ENCODE peak calls at places on chromosomes 5 and 9, in four cellular contexts. One of them, this sample, is unnamed.

GRCh38 chr9:129451669-129452068 is 169.2 kb downstream of the C9orf50 start:
- DNase-seq in NCI-H510A: no peak
- DNase-seq in LoVo: no peak
- DNase-seq in GM10248: no peak
- DNase-seq in this sample: no peak

GRCh38 chr5:94540856-94541494 is 77.4 kb downstream of the KIAA0825 start:
- DNase-seq in NCI-H510A: no peak
- DNase-seq in LoVo: no peak
- DNase-seq in GM10248: no peak
- DNase-seq in this sample: no peak

GRCh38 chr9:87063246-87063645 is 115.9 kb upstream of the GAS1 start:
- DNase-seq in NCI-H510A: no peak
- DNase-seq in LoVo: no peak
- DNase-seq in GM10248: no peak
- DNase-seq in this sample: no peak

GRCh38 chr5:76342474-76342873 is 60.6 kb upstream of the IQGAP2 start:
- DNase-seq in NCI-H510A: no peak
- DNase-seq in LoVo: no peak
- DNase-seq in GM10248: no peak
- DNase-seq in this sample: no peak

GRCh38 chr9:5869315-5870019 is 21.2 kb upstream of the MLANA start:
- DNase-seq in NCI-H510A: no peak
- DNase-seq in LoVo: peak
- DNase-seq in GM10248: peak
- DNase-seq in this sample: no peak

GRCh38 chr5:8676731-8677130 is 807.8 kb downstream of the MTRR start:
- DNase-seq in NCI-H510A: no peak
- DNase-seq in LoVo: no peak
- DNase-seq in GM10248: no peak
- DNase-seq in this sample: no peak

GRCh38 chr5:116428966-116429365 is 145.7 kb downstream of the SEMA6A start:
- DNase-seq in NCI-H510A: no peak
- DNase-seq in LoVo: no peak
- DNase-seq in GM10248: no peak
- DNase-seq in this sample: no peak

GRCh38 chr5:66382152-66382551 is 214.0 kb upstream of the MAST4 start:
- DNase-seq in NCI-H510A: no peak
- DNase-seq in LoVo: no peak
- DNase-seq in GM10248: no peak
- DNase-seq in this sample: no peak

GRCh38 chr5:34822921-34823715 is 15.8 kb upstream of the TTC23L start:
- DNase-seq in NCI-H510A: no peak
- DNase-seq in LoVo: no peak
- DNase-seq in GM10248: no peak
- DNase-seq in this sample: no peak

GRCh38 chr5:102591650-102592049 is 92.8 kb upstream of the SLCO6A1 start:
- DNase-seq in NCI-H510A: no peak
- DNase-seq in LoVo: no peak
- DNase-seq in GM10248: peak
- DNase-seq in this sample: no peak

GRCh38 chr5:169336234-169336633 is 35.3 kb upstream of the SLIT3 start:
- DNase-seq in NCI-H510A: no peak
- DNase-seq in LoVo: no peak
- DNase-seq in GM10248: no peak
- DNase-seq in this sample: no peak

GRCh38 chr5:18314192-18314778 is 680.0 kb downstream of the TAF11L14 start:
- DNase-seq in NCI-H510A: no peak
- DNase-seq in LoVo: peak
- DNase-seq in GM10248: peak
- DNase-seq in this sample: no peak

GRCh38 chr9:70111641-70112236 is 68.1 kb downstream of the MAMDC2 start:
- DNase-seq in NCI-H510A: no peak
- DNase-seq in LoVo: peak
- DNase-seq in GM10248: no peak
- DNase-seq in this sample: no peak

GRCh38 chr5:172173771-172174170 is 14.3 kb downstream of the STK10 start:
- DNase-seq in NCI-H510A: no peak
- DNase-seq in LoVo: no peak
- DNase-seq in GM10248: no peak
- DNase-seq in this sample: no peak

GRCh38 chr5:18114161-18114802 is 480.0 kb downstream of the TAF11L14 start:
- DNase-seq in NCI-H510A: no peak
- DNase-seq in LoVo: no peak
- DNase-seq in GM10248: no peak
- DNase-seq in this sample: no peak

GRCh38 chr5:103327451-103327850 is 68.9 kb downstream of the MACIR start:
- DNase-seq in NCI-H510A: no peak
- DNase-seq in LoVo: no peak
- DNase-seq in GM10248: no peak
- DNase-seq in this sample: no peak

GRCh38 chr9:96318921-96319560 is 17.1 kb upstream of the HSD17B3 start:
- DNase-seq in NCI-H510A: no peak
- DNase-seq in LoVo: no peak
- DNase-seq in GM10248: no peak
- DNase-seq in this sample: no peak

GRCh38 chr9:77793909-77794308 is 145.8 kb upstream of the GNA14 start:
- DNase-seq in NCI-H510A: no peak
- DNase-seq in LoVo: peak
- DNase-seq in GM10248: no peak
- DNase-seq in this sample: no peak

GRCh38 chr5:173570321-173571090 is 45.9 kb downstream of the BOD1 start:
- DNase-seq in NCI-H510A: no peak
- DNase-seq in LoVo: no peak
- DNase-seq in GM10248: no peak
- DNase-seq in this sample: no peak

GRCh38 chr9:98916660-98917059 is 27.0 kb upstream of the COL15A1 start:
- DNase-seq in NCI-H510A: no peak
- DNase-seq in LoVo: no peak
- DNase-seq in GM10248: no peak
- DNase-seq in this sample: no peak

GRCh38 chr5:58404734-58405133 is 55.2 kb downstream of the PLK2 start:
- DNase-seq in NCI-H510A: no peak
- DNase-seq in LoVo: no peak
- DNase-seq in GM10248: no peak
- DNase-seq in this sample: no peak

GRCh38 chr9:134371731-134372130 is 45.5 kb downstream of the RXRA start:
- DNase-seq in NCI-H510A: no peak
- DNase-seq in LoVo: no peak
- DNase-seq in GM10248: no peak
- DNase-seq in this sample: no peak

GRCh38 chr9:26131891-26132290 is 453.6 kb upstream of the TUSC1 start:
- DNase-seq in NCI-H510A: no peak
- DNase-seq in LoVo: no peak
- DNase-seq in GM10248: no peak
- DNase-seq in this sample: no peak

GRCh38 chr5:100904259-100904822 is 1.3 kb upstream of the ST8SIA4 start:
- DNase-seq in NCI-H510A: no peak
- DNase-seq in LoVo: no peak
- DNase-seq in GM10248: peak
- DNase-seq in this sample: no peak

GRCh38 chr5:72255237-72255636 is 64.8 kb downstream of the MRPS27 start:
- DNase-seq in NCI-H510A: no peak
- DNase-seq in LoVo: peak
- DNase-seq in GM10248: no peak
- DNase-seq in this sample: no peak

GRCh38 chr5:24401767-24402166 is 243.0 kb downstream of the CDH10 start:
- DNase-seq in NCI-H510A: no peak
- DNase-seq in LoVo: no peak
- DNase-seq in GM10248: no peak
- DNase-seq in this sample: no peak

GRCh38 chr9:35370241-35370640 is 119.7 kb upstream of the RUSC2 start:
- DNase-seq in NCI-H510A: no peak
- DNase-seq in LoVo: no peak
- DNase-seq in GM10248: no peak
- DNase-seq in this sample: no peak

GRCh38 chr5:112366987-112367386 is 52.1 kb downstream of the EPB41L4A start:
- DNase-seq in NCI-H510A: no peak
- DNase-seq in LoVo: no peak
- DNase-seq in GM10248: peak
- DNase-seq in this sample: no peak

GRCh38 chr9:107740088-107740980 is 250.8 kb upstream of the KLF4 start:
- DNase-seq in NCI-H510A: no peak
- DNase-seq in LoVo: no peak
- DNase-seq in GM10248: no peak
- DNase-seq in this sample: no peak

GRCh38 chr5:112682621-112683061 is 55.0 kb upstream of the APC start:
- DNase-seq in NCI-H510A: no peak
- DNase-seq in LoVo: no peak
- DNase-seq in GM10248: no peak
- DNase-seq in this sample: no peak

GRCh38 chr5:14582797-14583137 is 1.2 kb downstream of the OTULINL start:
- DNase-seq in NCI-H510A: no peak
- DNase-seq in LoVo: no peak
- DNase-seq in GM10248: no peak
- DNase-seq in this sample: no peak

GRCh38 chr5:42950091-42950465 is 90.0 kb downstream of the ANXA2R start:
- DNase-seq in NCI-H510A: no peak
- DNase-seq in LoVo: no peak
- DNase-seq in GM10248: no peak
- DNase-seq in this sample: no peak

GRCh38 chr9:97510797-97511761 is 9.6 kb downstream of the TMOD1 start:
- DNase-seq in NCI-H510A: no peak
- DNase-seq in LoVo: no peak
- DNase-seq in GM10248: peak
- DNase-seq in this sample: no peak

GRCh38 chr5:8254674-8255073 is 385.7 kb downstream of the MTRR start:
- DNase-seq in NCI-H510A: no peak
- DNase-seq in LoVo: no peak
- DNase-seq in GM10248: no peak
- DNase-seq in this sample: no peak

GRCh38 chr9:68731857-68732256 is 26.8 kb downstream of the PIP5K1B start:
- DNase-seq in NCI-H510A: no peak
- DNase-seq in LoVo: peak
- DNase-seq in GM10248: no peak
- DNase-seq in this sample: no peak